ENCODE peak calls at places on chromosome 18, in four cellular contexts. T is astrocyte, M is stomach, G is Peyer's patch. K is an unnamed sample.

GRCh38 chr18:3269241-3269640 is 7.3 kb downstream of the MYL12B start:
- DNase-seq in M (no peak), G (no peak), T (no peak), K (no peak)

GRCh38 chr18:60247103-60247502 is 125.5 kb downstream of the MC4R start:
- DNase-seq in M (no peak), T (no peak), G (no peak), K (no peak)

GRCh38 chr18:37484893-37485834 is 80.4 kb downstream of the CELF4 start:
- DNase-seq in G (no peak), M (no peak), T (no peak), K (peak; percentile 14)

GRCh38 chr18:76428396-76429261 is 66.4 kb downstream of the ZNF516 start:
- DNase-seq in T (no peak), M (no peak), G (no peak), K (no peak)

GRCh38 chr18:43665239-43665788 is 388.0 kb upstream of the SYT4 start:
- DNase-seq in M (no peak), T (peak; percentile 89), G (no peak), K (no peak)

GRCh38 chr18:72086421-72086820 is 457.7 kb downstream of the CBLN2 start:
- DNase-seq in G (no peak), M (no peak), T (peak; percentile 4), K (no peak)

GRCh38 chr18:41642756-41643155 is 312.3 kb upstream of the PIK3C3 start:
- DNase-seq in G (no peak), M (no peak), T (no peak), K (no peak)

GRCh38 chr18:23718243-23718720 is 29.0 kb downstream of the LAMA3 start:
- DNase-seq in G (no peak), T (peak; percentile 87), M (no peak), K (no peak)

GRCh38 chr18:10590412-10590811 is 64.6 kb downstream of the NAPG start:
- DNase-seq in M (no peak), T (no peak), G (no peak), K (no peak)

GRCh38 chr18:36402765-36403396 is 105.4 kb downstream of the FHOD3 start:
- DNase-seq in G (peak; percentile 59), M (no peak), T (peak; percentile 77), K (no peak)

GRCh38 chr18:41113885-41114482 is 841.0 kb upstream of the PIK3C3 start:
- DNase-seq in M (no peak), T (peak; percentile 85), G (no peak), K (no peak)

GRCh38 chr18:79460445-79461300 is 64.9 kb downstream of the NFATC1 start:
- DNase-seq in G (peak; percentile 76), M (no peak), T (no peak), K (no peak)

GRCh38 chr18:24497052-24497754 is 36.8 kb downstream of the HRH4 start:
- DNase-seq in G (no peak), M (no peak), T (peak; percentile 76), K (no peak)

GRCh38 chr18:53941601-53942335 is 282.7 kb downstream of the MBD2 start:
- DNase-seq in M (no peak), G (no peak), T (peak; percentile 14), K (no peak)

GRCh38 chr18:25291150-25291549 is 60.8 kb downstream of the ZNF521 start:
- DNase-seq in T (no peak), G (no peak), M (no peak), K (no peak)

GRCh38 chr18:63264871-63265270 is 54.7 kb downstream of the BCL2 start:
- DNase-seq in G (no peak), M (no peak), T (no peak), K (no peak)

GRCh38 chr18:35635171-35635570 is 53.6 kb downstream of the GALNT1 start:
- DNase-seq in M (no peak), G (no peak), T (peak; percentile 68), K (no peak)

GRCh38 chr18:50870138-50870845 is 8.6 kb upstream of the ME2 start:
- DNase-seq in M (no peak), T (peak; percentile 74), G (no peak), K (no peak)

GRCh38 chr18:67417864-67418523 is 98.5 kb downstream of the DSEL start:
- DNase-seq in T (peak; percentile 37), M (no peak), G (no peak), K (no peak)

GRCh38 chr18:2905802-2906521 is 59.2 kb downstream of the EMILIN2 start:
- DNase-seq in G (peak; percentile 80), M (peak; percentile 50), T (no peak), K (peak; percentile 80)

GRCh38 chr18:45335644-45336043 is 279.6 kb upstream of the SLC14A2 start:
- DNase-seq in M (no peak), G (no peak), T (peak; percentile 70), K (peak; percentile 16)

GRCh38 chr18:55997156-55997561 is 409.2 kb upstream of the TCF4 start:
- DNase-seq in G (no peak), T (no peak), M (no peak), K (peak; percentile 17)

GRCh38 chr18:62384610-62385097 is 59.5 kb downstream of the TNFRSF11A start:
- DNase-seq in T (no peak), G (no peak), M (no peak), K (no peak)

GRCh38 chr18:63098014-63098981 is 221.3 kb downstream of the BCL2 start:
- DNase-seq in M (no peak), G (peak; percentile 68), T (no peak), K (peak; percentile 37)

GRCh38 chr18:12391487-12392136 is 14.6 kb upstream of the AFG3L2 start:
- DNase-seq in G (peak; percentile 78), M (peak; percentile 61), T (peak; percentile 30), K (no peak)

GRCh38 chr18:13217971-13218375 is 587 bp upstream of the LDLRAD4 start:
- DNase-seq in M (no peak), T (no peak), G (no peak), K (peak; percentile 68)

GRCh38 chr18:63887424-63887823 is at the start of gene SERPINB2:
- DNase-seq in G (no peak), T (no peak), M (no peak), K (no peak)

GRCh38 chr18:51430538-51430937 is 233.1 kb upstream of the MEX3C start:
- DNase-seq in G (no peak), T (no peak), M (no peak), K (no peak)

GRCh38 chr18:26471027-26471426 is 77.3 kb downstream of the KCTD1 start:
- DNase-seq in T (peak; percentile 71), G (no peak), M (no peak), K (no peak)

GRCh38 chr18:46646468-46646867 is 10.6 kb downstream of the LOXHD1 start:
- DNase-seq in G (no peak), T (no peak), M (no peak), K (no peak)

GRCh38 chr18:56841836-56842235 is 190.7 kb downstream of the WDR7 start:
- DNase-seq in G (no peak), T (no peak), M (no peak), K (no peak)

GRCh38 chr18:80154293-80154692 is 45.2 kb downstream of the ADNP2 start:
- DNase-seq in G (no peak), M (no peak), T (no peak), K (no peak)

GRCh38 chr18:35923939-35924338 is 48.5 kb upstream of the RMP24 start:
- DNase-seq in M (no peak), G (no peak), T (no peak), K (no peak)

GRCh38 chr18:9643549-9643948 is 29.2 kb upstream of the PPP4R1 start:
- DNase-seq in M (no peak), G (no peak), T (peak; percentile 98), K (no peak)

GRCh38 chr18:78726326-78727056 is 253.1 kb upstream of the SALL3 start:
- DNase-seq in M (peak; percentile 14), G (no peak), T (no peak), K (peak; percentile 41)

DNA sequence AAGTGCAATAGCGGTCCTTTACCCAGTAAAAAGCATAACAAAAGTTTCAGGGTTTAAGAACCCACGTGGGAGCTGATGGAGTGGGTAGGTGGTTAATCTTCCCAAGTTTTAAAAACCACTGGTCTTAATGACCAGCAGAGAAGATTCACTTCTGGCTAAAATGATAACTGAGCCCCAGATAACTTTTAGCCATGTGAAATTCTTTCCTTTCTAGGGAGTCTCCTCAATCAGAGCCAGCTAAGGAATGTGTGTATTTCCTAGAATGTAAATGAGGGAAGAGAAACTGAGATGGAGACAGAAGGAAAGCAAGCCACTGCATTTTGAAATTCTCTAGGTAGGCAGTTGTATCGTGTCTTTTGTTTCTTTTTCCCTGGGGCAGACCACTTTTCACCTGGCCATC is 1.6 kb downstream of the COLEC12 start:
- DNase-seq in T (no peak), M (no peak), G (no peak), K (no peak)
- H3K4me3 ChIP-seq in T (peak overlapping the region; percentile 68), M (peak overlapping the region; percentile 62), G (peak overlapping the region; percentile 38), K (no peak overlapping the region)

DNA sequence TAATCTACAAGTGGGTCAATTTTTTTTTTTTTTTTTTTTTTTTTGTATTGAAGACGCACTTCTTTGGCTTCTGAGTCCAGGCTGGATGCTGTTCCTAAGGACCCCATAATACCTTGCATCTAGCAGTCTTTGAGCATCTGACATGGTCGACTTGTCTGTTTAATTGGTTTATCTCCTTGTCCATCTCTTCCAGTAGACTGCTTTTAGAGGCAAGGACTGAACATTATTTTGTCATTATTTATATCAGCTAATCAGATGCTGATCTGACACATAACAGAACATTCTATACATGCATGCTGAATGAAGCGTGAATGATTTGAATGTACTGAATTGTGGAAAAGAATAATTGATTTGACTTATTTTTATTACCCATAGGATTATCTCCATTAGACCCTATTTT is 118.7 kb downstream of the CDH7 start:
- DNase-seq in G (no peak), T (no peak), M (no peak), K (no peak)
- H3K9me3 ChIP-seq in G (no peaks in the 10 kb centered on the region), T (no peaks in the 10 kb centered on the region), M (no peaks in the 10 kb centered on the region), K (no peaks in the 10 kb centered on the region)

GRCh38 chr18:58527116-58528010 is 101.5 kb downstream of the ALPK2 start:
- DNase-seq in G (no peak), T (peak; percentile 32), M (no peak), K (no peak)
- H3K4me1 ChIP-seq in G (peaks cover 5% of the 10 kb centered on the region), T (peaks cover 6% of the 10 kb centered on the region), M (peaks cover 10% of the 10 kb centered on the region), K (peaks cover 16% of the 10 kb centered on the region)

DNA sequence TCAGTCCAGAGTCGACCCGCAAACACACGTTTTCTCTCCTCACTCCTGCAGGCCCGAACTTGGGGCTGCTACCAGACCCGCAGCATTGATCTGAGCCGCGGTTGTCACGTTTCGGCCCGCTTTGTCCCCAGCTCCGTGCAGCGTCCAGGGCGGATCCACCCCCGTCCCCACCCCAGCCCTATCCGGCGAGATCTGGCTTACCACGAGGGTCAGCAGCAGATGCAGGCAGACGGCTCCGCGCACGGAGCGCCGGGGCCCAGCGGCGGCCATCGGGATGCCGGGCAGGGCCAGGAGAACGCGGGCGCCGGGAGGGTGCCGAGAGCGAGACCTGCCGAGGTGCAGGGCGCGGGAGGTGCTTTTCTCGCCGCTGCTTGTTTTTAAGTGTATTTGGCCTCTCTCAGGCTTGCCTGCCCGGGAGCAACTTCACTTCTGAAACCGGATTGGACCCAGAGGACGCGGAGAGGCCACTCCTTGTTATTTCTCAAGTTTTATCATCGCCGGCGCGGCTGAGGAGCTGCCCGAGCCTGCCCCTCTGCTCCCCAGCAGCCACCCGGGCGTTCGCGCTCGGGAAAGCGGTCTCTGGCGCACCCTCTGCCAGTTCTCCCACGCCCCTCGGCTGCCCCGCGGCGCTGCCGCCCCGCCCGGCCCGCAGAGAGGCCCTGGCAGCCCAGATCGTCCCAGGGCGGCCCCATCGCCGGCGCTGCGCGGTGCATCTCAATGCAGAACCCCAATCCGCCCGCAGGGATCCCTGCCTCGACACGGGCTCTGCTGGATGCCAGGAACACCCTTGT is at the start of gene DSC3:
- DNase-seq in T (peak; percentile 19), M (no peak), G (peak; percentile 54), K (peak; percentile 49)
- H3K4me3 ChIP-seq in T (peak within 1 kb of the TSS; percentile 58), M (peak within 1 kb of the TSS; percentile 49), G (peak within 1 kb of the TSS; percentile 55), K (no peak within 1 kb of the TSS)

GRCh38 chr18:14921547-14921946 is 173.6 kb downstream of the ANKRD30B start:
- DNase-seq in G (no peak), M (no peak), T (no peak), K (peak; percentile 59)
- H3K9me3 ChIP-seq in G (no peaks in the 10 kb centered on the region), M (no peaks in the 10 kb centered on the region), T (peaks cover 22% of the 10 kb centered on the region), K (no peaks in the 10 kb centered on the region)